ENCODE peak calls at places on chromosomes 13 and 19, in six cellular contexts. C is suprapubic skin; M is prostate gland; X is trophoblast cell; B is naive thymus-derived CD4-positive, alpha-beta T cell; D is effector memory CD4-positive, alpha-beta T cell. L is an unnamed sample.

GRCh38 chr13:79541426-79542049 is 60.6 kb downstream of the NDFIP2 start:
- DNase-seq in B (peak), D (no peak), C (no peak), M (peak), X (peak), L (peak)

GRCh38 chr13:32883501-32883900 is 132.7 kb upstream of the KL start:
- DNase-seq in D (no peak), C (no peak), X (no peak), B (no peak), M (peak), L (no peak)

GRCh38 chr13:40026174-40026585 is 370.7 kb downstream of the COG6 start:
- DNase-seq in C (no peak), X (no peak), B (peak), M (no peak), D (no peak), L (peak)

GRCh38 chr13:105513448-105513847 is 1022.0 kb downstream of the EFNB2 start:
- DNase-seq in X (no peak), B (no peak), M (no peak), D (no peak), C (no peak), L (no peak)

GRCh38 chr13:33341861-33342452 is 56.4 kb upstream of the STARD13 start:
- DNase-seq in M (no peak), X (no peak), B (no peak), C (no peak), D (no peak), L (no peak)

GRCh38 chr19:46944918-46945628 is 74.6 kb upstream of the NPAS1 start:
- DNase-seq in C (peak), D (no peak), B (no peak), X (no peak), M (no peak), L (no peak)

GRCh38 chr19:27765397-27765796 is 1447.6 kb downstream of the UQCRFS1 start:
- DNase-seq in B (no peak), X (no peak), M (no peak), D (no peak), C (no peak), L (no peak)

GRCh38 chr19:46861691-46862503 is 1.1 kb downstream of the ARHGAP35 start:
- DNase-seq in X (peak), B (peak), D (no peak), M (no peak), C (peak), L (no peak)

GRCh38 chr19:41323023-41323422 is 13.1 kb downstream of the CCDC97 start:
- DNase-seq in X (peak), B (no peak), C (no peak), D (no peak), M (no peak), L (no peak)

GRCh38 chr19:56176881-56177280 is 1.1 kb downstream of the GALP start:
- DNase-seq in C (no peak), B (no peak), D (no peak), M (no peak), X (no peak), L (no peak)

GRCh38 chr19:54791476-54791875 is 11.9 kb upstream of the KIR2DL4 start:
- DNase-seq in M (no peak), X (no peak), C (no peak), D (no peak), B (no peak), L (no peak)

GRCh38 chr13:113083402-113084061 is 22.1 kb upstream of the F7 start:
- DNase-seq in C (peak), M (peak), D (no peak), B (no peak), X (peak), L (no peak)

GRCh38 chr19:791605-792360 is 5.5 kb upstream of the PTBP1 start:
- DNase-seq in M (no peak), C (no peak), B (no peak), D (no peak), X (no peak), L (no peak)

GRCh38 chr19:33561261-33561660 is 39.7 kb upstream of the PEPD start:
- DNase-seq in B (no peak), C (no peak), X (peak), M (no peak), D (no peak), L (no peak)

GRCh38 chr19:46546194-46546896 is 50.7 kb upstream of the PNMA8B start:
- DNase-seq in X (peak), B (no peak), D (no peak), C (no peak), M (peak), L (no peak)

GRCh38 chr13:40189426-40189825 is 477.0 kb downstream of the FOXO1 start:
- DNase-seq in M (no peak), D (no peak), C (no peak), X (no peak), B (peak), L (peak)

GRCh38 chr13:111011899-111012298 is 97.0 kb upstream of the ANKRD10 start:
- DNase-seq in X (no peak), B (no peak), C (no peak), D (no peak), M (no peak), L (no peak)

GRCh38 chr19:3338541-3339181 is 27.7 kb upstream of the NFIC start:
- DNase-seq in B (peak), X (no peak), M (peak), C (no peak), D (peak), L (peak)

GRCh38 chr13:104021806-104022397 is 955.7 kb upstream of the SLC10A2 start:
- DNase-seq in X (no peak), C (no peak), B (no peak), D (no peak), M (no peak), L (no peak)

GRCh38 chr19:36574762-36575161 is 1.7 kb upstream of the ZNF529 start:
- DNase-seq in M (no peak), D (no peak), X (no peak), C (no peak), B (no peak), L (no peak)

GRCh38 chr13:100230813-100231575 is 142.1 kb downstream of the PCCA start:
- DNase-seq in D (no peak), B (no peak), M (no peak), C (no peak), X (no peak), L (no peak)

GRCh38 chr13:114120486-114121430 is 11.7 kb downstream of the RASA3 start:
- DNase-seq in D (no peak), B (no peak), X (no peak), M (no peak), C (no peak), L (no peak)

GRCh38 chr13:111341886-111342285 is 21.4 kb downstream of the TEX29 start:
- DNase-seq in D (no peak), M (peak), C (no peak), X (no peak), B (no peak), L (no peak)

GRCh38 chr13:75416327-75417005 is 65.5 kb downstream of the TBC1D4 start:
- DNase-seq in D (no peak), M (no peak), B (no peak), C (no peak), X (no peak), L (no peak)

GRCh38 chr19:5466814-5467291 is 11.6 kb downstream of the ZNRF4 start:
- DNase-seq in M (no peak), B (no peak), D (no peak), X (no peak), C (no peak), L (no peak)

GRCh38 chr13:34207334-34207733 is 389.4 kb downstream of the RFC3 start:
- DNase-seq in M (no peak), C (no peak), B (no peak), X (peak), D (no peak), L (no peak)

GRCh38 chr13:105466376-105466775 is 1069.1 kb downstream of the EFNB2 start:
- DNase-seq in D (no peak), C (no peak), X (no peak), M (no peak), B (no peak), L (no peak)

GRCh38 chr19:49473868-49474544 is at the start of gene FLT3LG:
- DNase-seq in B (peak), M (peak), D (peak), C (peak), X (peak), L (peak)

GRCh38 chr19:42552086-42553065 is 24.1 kb upstream of the CEACAM1 start:
- DNase-seq in M (no peak), D (no peak), B (no peak), C (no peak), X (no peak), L (no peak)

GRCh38 chr13:42559057-42559456 is 14.9 kb upstream of the TNFSF11 start:
- DNase-seq in D (no peak), C (no peak), X (no peak), B (no peak), M (no peak), L (no peak)

GRCh38 chr13:44425815-44426078 is 52.1 kb downstream of the SERP2 start:
- DNase-seq in M (no peak), B (no peak), X (no peak), C (no peak), D (no peak), L (no peak)

GRCh38 chr13:79398915-79399314 is 7.1 kb downstream of the RBM26 start:
- DNase-seq in M (no peak), B (no peak), C (no peak), D (no peak), X (no peak), L (no peak)

GRCh38 chr13:110652755-110653154 is 37.4 kb downstream of the NAXD start:
- DNase-seq in B (no peak), M (no peak), X (no peak), D (no peak), C (no peak), L (no peak)

DNA sequence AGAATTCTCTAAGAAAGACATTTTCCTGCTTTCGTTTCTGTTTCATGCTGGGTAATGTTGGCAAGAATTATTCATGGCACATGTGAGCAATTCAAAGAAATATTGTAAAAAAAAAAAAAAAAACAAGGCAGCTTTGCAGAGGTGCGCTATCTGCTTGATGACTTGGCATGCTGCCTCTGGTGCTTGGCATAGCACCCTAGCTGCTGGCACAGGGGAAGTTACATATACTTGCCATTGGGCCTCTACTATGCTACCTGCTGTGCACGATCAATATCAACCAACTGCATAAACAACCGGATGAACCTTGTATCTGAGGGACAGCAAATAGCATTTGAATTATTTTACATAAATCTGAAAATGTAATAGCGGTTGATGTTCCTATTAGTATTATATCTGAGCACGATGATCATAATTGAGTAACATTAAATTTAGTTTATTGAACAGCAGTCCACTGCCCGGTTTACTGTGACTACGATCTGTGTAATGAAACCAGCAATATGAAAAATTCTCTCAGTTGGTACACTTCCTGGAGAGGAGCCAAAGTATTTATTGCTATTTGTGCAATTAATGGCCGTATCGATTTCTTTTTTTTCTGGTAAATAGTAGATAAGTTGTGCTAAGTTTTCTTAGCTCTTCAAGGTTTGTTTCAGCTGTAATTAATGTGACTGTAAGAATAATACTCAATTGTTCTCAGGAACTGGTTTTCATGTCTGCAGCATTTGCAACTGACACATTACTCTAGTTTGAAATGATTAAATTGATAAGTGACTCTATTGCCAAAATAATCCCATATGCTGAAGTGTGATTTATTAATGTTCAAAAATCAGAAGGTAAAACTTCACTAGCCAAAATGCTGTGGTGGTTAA is 717.3 kb downstream of the DACH1 start:
- DNase-seq in M (peak), C (no peak), B (no peak), X (no peak), D (no peak), L (no peak)
- H3K27ac ChIP-seq in M (no peak), C (no peak), B (no peak), X (no peak), D (no peak), L (no peak)

DNA sequence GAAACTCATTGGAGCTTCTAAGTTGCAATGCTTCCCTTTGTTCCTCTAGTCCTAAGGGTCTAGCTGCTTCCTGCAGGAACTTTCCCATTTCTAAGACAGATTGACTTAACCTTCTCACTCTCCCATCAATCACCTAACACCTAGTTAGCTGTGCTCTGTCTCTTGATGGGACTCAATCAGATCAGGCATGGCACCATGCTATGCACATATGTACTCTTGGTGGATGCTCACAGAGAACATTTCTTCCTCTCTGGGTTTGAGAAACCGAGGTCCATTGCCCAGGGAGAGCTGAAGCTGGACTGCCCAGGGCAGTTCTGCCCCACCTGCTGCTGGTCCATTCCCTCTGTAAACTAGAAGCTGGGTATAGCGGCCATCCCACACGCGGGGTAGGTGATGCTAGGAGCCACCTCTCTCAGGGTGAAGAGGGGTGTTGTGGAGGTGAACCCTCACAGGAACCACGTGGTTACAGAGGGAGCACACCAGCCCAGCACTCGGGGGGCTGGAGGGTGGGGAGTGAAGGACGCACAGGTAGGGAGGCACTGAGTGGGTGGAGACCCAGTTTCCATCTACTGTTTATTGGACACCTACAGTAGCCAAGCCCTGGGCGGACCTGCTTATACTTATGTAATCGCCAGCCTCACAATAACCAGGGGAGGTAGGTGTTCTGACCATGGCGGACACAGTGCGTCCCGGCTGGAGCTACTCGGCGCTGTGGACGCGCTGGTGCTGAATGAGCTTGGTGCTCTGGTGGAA is 3.1 kb upstream of the UBE2M start:
- DNase-seq in D (no peak), B (no peak), M (no peak), X (peak), C (no peak), L (no peak)
- H3K4me3 ChIP-seq in D (peak), B (peak), M (peak), X (no peak), C (peak), L (no peak)

DNA sequence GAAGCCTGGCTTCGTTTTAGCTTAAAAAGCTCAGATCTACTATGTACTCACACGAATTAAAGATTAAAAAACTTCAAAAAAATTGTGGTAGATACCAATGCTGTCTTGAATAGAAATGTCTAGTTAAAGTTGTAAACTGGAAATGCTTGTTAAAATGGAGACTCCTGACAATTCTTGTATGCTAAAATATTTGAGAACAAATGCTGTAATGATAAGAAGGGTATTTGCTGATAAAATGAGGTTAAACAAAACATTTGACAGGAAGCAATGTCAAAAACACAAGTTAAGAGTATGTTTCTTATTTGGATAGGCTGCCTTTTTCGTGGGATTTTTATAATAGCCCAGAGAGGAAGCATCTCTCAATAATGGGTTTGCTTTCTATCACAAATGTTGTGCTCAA is 48.0 kb upstream of the POSTN start:
- DNase-seq in X (peak), M (no peak), B (no peak), C (no peak), D (no peak), L (no peak)
- H3K27ac ChIP-seq in X (no peak), M (no peak), B (no peak), C (no peak), D (no peak), L (no peak)

DNA sequence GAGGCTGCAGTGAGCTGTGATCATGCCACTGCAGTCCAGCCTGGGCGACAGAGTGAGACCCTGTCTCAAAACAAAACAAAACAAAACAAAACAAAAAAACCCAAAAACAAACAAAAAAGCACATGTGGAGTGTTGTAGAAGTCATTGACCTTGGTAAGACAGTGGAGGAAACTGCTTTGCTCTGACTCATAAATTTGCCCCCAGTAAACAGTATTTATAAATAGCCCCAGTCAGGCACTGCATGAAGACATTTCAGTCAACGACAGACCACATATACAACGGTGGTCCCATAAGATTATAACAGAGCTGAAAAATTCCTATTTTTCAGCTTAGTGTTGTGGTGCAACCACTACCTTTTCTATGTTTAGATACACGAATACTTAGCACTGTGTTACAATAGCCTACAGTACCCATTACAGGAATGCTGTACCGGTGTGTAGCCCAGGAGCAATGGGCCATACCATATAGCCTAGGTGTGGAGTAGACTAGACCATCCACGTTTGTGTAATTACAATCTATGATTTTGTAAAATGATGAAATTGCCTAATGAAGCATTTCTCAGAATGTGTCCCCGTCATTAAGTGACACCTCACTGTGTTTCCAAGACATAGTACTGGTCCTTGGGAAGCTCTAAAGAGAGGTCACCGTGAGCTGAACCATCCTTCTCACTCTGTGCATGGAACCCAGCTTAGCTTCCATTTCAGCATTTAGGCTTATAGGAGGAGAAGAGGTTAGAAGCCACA is 1.1 kb downstream of the ARL11 start:
- DNase-seq in D (no peak), C (no peak), M (no peak), X (no peak), B (no peak), L (no peak)
- H3K4me3 ChIP-seq in D (no peak), C (no peak), M (no peak), X (no peak), B (no peak), L (no peak)

GRCh38 chr13:98386632-98387031 is 190.3 kb downstream of the STK24 start:
- DNase-seq in M (no peak), D (no peak), X (no peak), B (no peak), C (no peak), L (no peak)

GRCh38 chr13:98393873-98394272 is 183.0 kb downstream of the STK24 start:
- DNase-seq in D (no peak), M (no peak), X (no peak), B (no peak), C (no peak), L (no peak)

GRCh38 chr13:98390086-98390697 is 186.7 kb downstream of the STK24 start:
- DNase-seq in C (no peak), M (no peak), D (no peak), B (no peak), X (no peak), L (no peak)

GRCh38 chr13:98385591-98385990 is 191.3 kb downstream of the STK24 start:
- DNase-seq in C (no peak), D (no peak), X (peak), M (no peak), B (no peak), L (no peak)

GRCh38 chr13:98389319-98389718 is 187.6 kb downstream of the STK24 start:
- DNase-seq in D (no peak), M (no peak), C (no peak), B (no peak), X (no peak), L (no peak)
- H3K27ac ChIP-seq in D (no peak), M (no peak), C (no peak), B (no peak), X (no peak), L (no peak)

GRCh38 chr13:21071894-21072293 is 10.5 kb upstream of the LATS2 start:
- DNase-seq in D (no peak), M (no peak), B (no peak), C (no peak), X (no peak), L (no peak)

GRCh38 chr13:21076265-21076653 is 14.9 kb upstream of the LATS2 start:
- DNase-seq in X (no peak), M (no peak), B (no peak), D (no peak), C (no peak), L (no peak)

GRCh38 chr13:21077360-21078353 is 16.3 kb upstream of the LATS2 start:
- DNase-seq in D (no peak), C (no peak), M (no peak), B (no peak), X (no peak), L (no peak)

GRCh38 chr13:21075303-21076264 is 14.2 kb upstream of the LATS2 start:
- DNase-seq in X (peak), D (no peak), B (peak), M (no peak), C (peak), L (no peak)

DNA sequence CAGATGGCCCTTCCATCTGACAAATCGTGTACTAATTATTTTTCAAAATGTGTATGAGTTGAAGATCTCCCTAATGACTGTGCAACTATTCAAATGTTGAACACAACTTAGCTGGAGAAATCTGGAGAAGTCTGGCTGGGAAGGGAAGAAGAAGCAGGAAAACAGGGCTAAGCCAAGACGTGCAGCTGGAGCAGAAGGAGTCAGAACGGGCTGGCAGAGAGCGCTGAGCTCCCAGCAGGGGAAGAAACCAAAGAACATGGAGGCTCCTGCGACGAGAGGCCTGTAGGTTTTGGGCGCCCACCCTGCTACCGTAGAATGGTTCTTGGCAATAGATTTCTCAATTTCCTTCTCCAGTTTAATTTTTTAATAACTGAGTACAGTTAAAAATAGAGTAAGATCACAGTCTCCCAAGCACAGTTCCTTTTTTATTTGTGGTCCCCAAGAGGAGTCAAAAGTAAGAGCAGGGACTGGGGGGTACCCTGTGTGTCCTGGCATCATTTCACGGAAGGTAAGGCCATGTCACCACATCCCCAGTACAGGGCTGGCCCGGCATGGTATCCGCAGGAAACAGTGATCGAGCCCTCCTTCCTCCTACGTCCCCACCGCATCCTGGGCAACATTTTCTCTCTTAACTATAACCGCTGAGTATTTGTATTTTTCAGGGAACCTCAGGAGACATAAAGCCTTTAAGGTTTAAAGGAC is 13.4 kb upstream of the LATS2 start:
- DNase-seq in C (no peak), M (no peak), B (peak), X (no peak), D (no peak), L (peak)
- H3K4me3 ChIP-seq in C (peak), M (no peak), B (peak), X (no peak), D (peak), L (peak)